ENCODE peak calls at places on chromosomes 2 and 18, in seven cellular contexts. One of them, this sample, is unnamed.

GRCh38 chr2:45981388-45981930 is 315.7 kb upstream of the EPAS1 start:
- ATAC-seq in A549: no peak
- ATAC-seq in HepG2: no peak
- ATAC-seq in heart left ventricle: no peak
- ATAC-seq in IMR-90: no peak
- ATAC-seq in upper lobe of left lung: no peak
- ATAC-seq in gastrocnemius medialis: no peak
- ATAC-seq in this sample: no peak

GRCh38 chr2:33090553-33091134 is 143.9 kb downstream of the LTBP1 start:
- ATAC-seq in upper lobe of left lung: no peak
- ATAC-seq in gastrocnemius medialis: no peak
- ATAC-seq in A549: no peak
- ATAC-seq in heart left ventricle: no peak
- ATAC-seq in HepG2: no peak
- ATAC-seq in IMR-90: no peak
- ATAC-seq in this sample: no peak

GRCh38 chr18:54899500-54899899 is 59.8 kb downstream of the CCDC68 start:
- ATAC-seq in heart left ventricle: no peak
- ATAC-seq in HepG2: no peak
- ATAC-seq in IMR-90: no peak
- ATAC-seq in A549: no peak
- ATAC-seq in gastrocnemius medialis: no peak
- ATAC-seq in upper lobe of left lung: no peak
- ATAC-seq in this sample: no peak

GRCh38 chr18:28044036-28044435 is 132.9 kb downstream of the CDH2 start:
- ATAC-seq in IMR-90: no peak
- ATAC-seq in gastrocnemius medialis: no peak
- ATAC-seq in heart left ventricle: no peak
- ATAC-seq in A549: no peak
- ATAC-seq in upper lobe of left lung: no peak
- ATAC-seq in HepG2: no peak
- ATAC-seq in this sample: no peak

GRCh38 chr2:190550137-190550536 is 15.6 kb upstream of the NEMP2 start:
- ATAC-seq in gastrocnemius medialis: no peak
- ATAC-seq in HepG2: peak
- ATAC-seq in upper lobe of left lung: no peak
- ATAC-seq in heart left ventricle: no peak
- ATAC-seq in IMR-90: no peak
- ATAC-seq in A549: no peak
- ATAC-seq in this sample: no peak

GRCh38 chr18:58892536-58892935 is 27.9 kb downstream of the ZNF532 start:
- ATAC-seq in IMR-90: no peak
- ATAC-seq in HepG2: no peak
- ATAC-seq in gastrocnemius medialis: no peak
- ATAC-seq in heart left ventricle: peak
- ATAC-seq in A549: no peak
- ATAC-seq in upper lobe of left lung: no peak
- ATAC-seq in this sample: no peak

GRCh38 chr2:159604159-159604558 is 12.2 kb downstream of the BAZ2B start:
- ATAC-seq in heart left ventricle: no peak
- ATAC-seq in A549: no peak
- ATAC-seq in upper lobe of left lung: no peak
- ATAC-seq in IMR-90: no peak
- ATAC-seq in gastrocnemius medialis: no peak
- ATAC-seq in HepG2: no peak
- ATAC-seq in this sample: no peak

GRCh38 chr18:50902797-50903196 is 23.9 kb downstream of the ME2 start:
- ATAC-seq in heart left ventricle: no peak
- ATAC-seq in IMR-90: no peak
- ATAC-seq in HepG2: peak
- ATAC-seq in A549: no peak
- ATAC-seq in gastrocnemius medialis: no peak
- ATAC-seq in upper lobe of left lung: no peak
- ATAC-seq in this sample: no peak

GRCh38 chr2:173631123-173631450 is 276.4 kb downstream of the CDCA7 start:
- ATAC-seq in IMR-90: peak
- ATAC-seq in HepG2: no peak
- ATAC-seq in heart left ventricle: peak
- ATAC-seq in upper lobe of left lung: no peak
- ATAC-seq in A549: peak
- ATAC-seq in gastrocnemius medialis: no peak
- ATAC-seq in this sample: no peak

GRCh38 chr18:12008842-12009580 is 27.7 kb downstream of the IMPA2 start:
- ATAC-seq in upper lobe of left lung: no peak
- ATAC-seq in A549: no peak
- ATAC-seq in heart left ventricle: no peak
- ATAC-seq in HepG2: peak
- ATAC-seq in IMR-90: no peak
- ATAC-seq in gastrocnemius medialis: no peak
- ATAC-seq in this sample: no peak

GRCh38 chr18:12006488-12006840 is 25.2 kb downstream of the IMPA2 start:
- ATAC-seq in heart left ventricle: no peak
- ATAC-seq in A549: no peak
- ATAC-seq in upper lobe of left lung: no peak
- ATAC-seq in HepG2: no peak
- ATAC-seq in IMR-90: no peak
- ATAC-seq in gastrocnemius medialis: no peak
- ATAC-seq in this sample: no peak

GRCh38 chr18:12009581-12010140 is 28.4 kb downstream of the IMPA2 start:
- ATAC-seq in upper lobe of left lung: no peak
- ATAC-seq in IMR-90: no peak
- ATAC-seq in gastrocnemius medialis: no peak
- ATAC-seq in A549: no peak
- ATAC-seq in HepG2: no peak
- ATAC-seq in heart left ventricle: no peak
- ATAC-seq in this sample: no peak

GRCh38 chr18:12007063-12007462 is 25.8 kb downstream of the IMPA2 start:
- ATAC-seq in heart left ventricle: no peak
- ATAC-seq in upper lobe of left lung: no peak
- ATAC-seq in gastrocnemius medialis: no peak
- ATAC-seq in IMR-90: no peak
- ATAC-seq in HepG2: no peak
- ATAC-seq in A549: no peak
- ATAC-seq in this sample: no peak

GRCh38 chr18:12008181-12008767 is 27.0 kb downstream of the IMPA2 start:
- ATAC-seq in heart left ventricle: no peak
- ATAC-seq in gastrocnemius medialis: no peak
- ATAC-seq in A549: no peak
- ATAC-seq in IMR-90: no peak
- ATAC-seq in HepG2: peak
- ATAC-seq in upper lobe of left lung: no peak
- ATAC-seq in this sample: no peak
- TF ChIP-seq POLR2A in heart left ventricle: no peak
- TF ChIP-seq POLR2A in gastrocnemius medialis: no peak
- TF ChIP-seq POLR2A in A549: no peak
- TF ChIP-seq POLR2A in IMR-90: no peak
- TF ChIP-seq POLR2A in HepG2: no peak
- TF ChIP-seq POLR2A in upper lobe of left lung: no peak
- TF ChIP-seq POLR2A in this sample: no peak

GRCh38 chr2:98729652-98730051 is 1.3 kb downstream of the MGAT4A start:
- ATAC-seq in heart left ventricle: no peak
- ATAC-seq in gastrocnemius medialis: no peak
- ATAC-seq in IMR-90: no peak
- ATAC-seq in upper lobe of left lung: no peak
- ATAC-seq in A549: no peak
- ATAC-seq in HepG2: no peak
- ATAC-seq in this sample: no peak

GRCh38 chr2:98730053-98730850 is 680 bp downstream of the MGAT4A start:
- ATAC-seq in heart left ventricle: peak
- ATAC-seq in HepG2: peak
- ATAC-seq in upper lobe of left lung: peak
- ATAC-seq in A549: peak
- ATAC-seq in gastrocnemius medialis: peak
- ATAC-seq in IMR-90: no peak
- ATAC-seq in this sample: peak

GRCh38 chr2:98732430-98733051 is 1.6 kb upstream of the MGAT4A start:
- ATAC-seq in IMR-90: no peak
- ATAC-seq in heart left ventricle: no peak
- ATAC-seq in A549: no peak
- ATAC-seq in HepG2: no peak
- ATAC-seq in gastrocnemius medialis: no peak
- ATAC-seq in upper lobe of left lung: no peak
- ATAC-seq in this sample: no peak

GRCh38 chr2:98731709-98732349 is 897 bp upstream of the MGAT4A start:
- ATAC-seq in heart left ventricle: no peak
- ATAC-seq in gastrocnemius medialis: peak
- ATAC-seq in upper lobe of left lung: no peak
- ATAC-seq in HepG2: peak
- ATAC-seq in A549: no peak
- ATAC-seq in IMR-90: no peak
- ATAC-seq in this sample: no peak

GRCh38 chr2:98730851-98731708 is at the start of gene MGAT4A:
- ATAC-seq in heart left ventricle: peak
- ATAC-seq in A549: peak
- ATAC-seq in HepG2: peak
- ATAC-seq in upper lobe of left lung: peak
- ATAC-seq in IMR-90: peak
- ATAC-seq in gastrocnemius medialis: peak
- ATAC-seq in this sample: peak
- TF ChIP-seq CTCF in heart left ventricle: no peak
- TF ChIP-seq CTCF in A549: no peak
- TF ChIP-seq CTCF in HepG2: no peak
- TF ChIP-seq CTCF in upper lobe of left lung: peak
- TF ChIP-seq CTCF in IMR-90: peak
- TF ChIP-seq CTCF in gastrocnemius medialis: peak
- TF ChIP-seq CTCF in this sample: no peak

DNA sequence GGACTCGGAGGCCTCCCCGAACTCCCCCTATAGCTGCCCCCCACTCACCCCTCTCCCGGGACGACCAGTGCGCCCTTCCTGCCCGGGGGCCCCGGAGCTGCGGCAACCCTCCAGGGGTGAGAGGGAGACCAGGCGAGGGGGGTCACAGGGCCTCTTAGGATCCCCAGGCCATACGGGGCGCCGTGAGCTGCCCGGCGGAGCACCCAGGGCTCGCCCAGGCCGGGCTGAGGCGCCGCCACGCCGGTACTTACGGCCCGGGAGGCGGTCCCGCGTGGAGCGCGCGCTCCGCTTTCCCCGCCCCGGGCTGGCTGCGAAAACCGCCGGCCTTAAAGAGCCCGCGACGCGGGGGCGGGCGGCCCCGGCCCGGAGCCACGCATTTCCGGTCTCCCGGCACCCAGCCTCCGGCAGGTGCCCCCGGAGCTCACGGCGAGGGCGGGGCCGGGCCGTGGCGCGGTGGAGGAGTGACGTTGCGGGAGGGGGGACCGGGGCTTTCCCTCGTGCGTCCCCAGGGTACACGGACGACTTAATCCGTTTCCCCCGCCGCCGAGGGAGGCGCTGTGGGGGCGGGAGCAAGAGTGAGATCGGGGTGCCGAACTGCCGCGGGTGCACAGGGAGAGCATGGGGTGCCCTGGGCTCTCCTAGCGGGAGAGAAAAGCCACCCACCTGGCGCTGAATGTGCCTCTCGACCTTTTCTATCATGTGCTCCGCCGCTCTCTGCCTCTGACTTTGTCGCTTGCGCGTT is at the start of gene METTL21A:
- ATAC-seq in HepG2: peak
- ATAC-seq in gastrocnemius medialis: peak
- ATAC-seq in IMR-90: peak
- ATAC-seq in A549: peak
- ATAC-seq in heart left ventricle: peak
- ATAC-seq in upper lobe of left lung: peak
- ATAC-seq in this sample: peak
- TF ChIP-seq POLR2A in HepG2: peak
- TF ChIP-seq POLR2A in gastrocnemius medialis: peak
- TF ChIP-seq POLR2A in IMR-90: peak
- TF ChIP-seq POLR2A in A549: peak
- TF ChIP-seq POLR2A in heart left ventricle: peak
- TF ChIP-seq POLR2A in upper lobe of left lung: peak
- TF ChIP-seq POLR2A in this sample: peak

GRCh38 chr18:35778850-35779634 is 193.4 kb upstream of the RMP24 start:
- ATAC-seq in heart left ventricle: peak
- ATAC-seq in A549: no peak
- ATAC-seq in upper lobe of left lung: peak
- ATAC-seq in IMR-90: no peak
- ATAC-seq in gastrocnemius medialis: no peak
- ATAC-seq in HepG2: no peak
- ATAC-seq in this sample: no peak

GRCh38 chr18:35780937-35781336 is 191.5 kb upstream of the RMP24 start:
- ATAC-seq in heart left ventricle: no peak
- ATAC-seq in IMR-90: no peak
- ATAC-seq in A549: no peak
- ATAC-seq in upper lobe of left lung: no peak
- ATAC-seq in gastrocnemius medialis: no peak
- ATAC-seq in HepG2: no peak
- ATAC-seq in this sample: no peak

GRCh38 chr18:35775887-35776286 is 194.3 kb downstream of the GALNT1 start:
- ATAC-seq in IMR-90: no peak
- ATAC-seq in A549: no peak
- ATAC-seq in upper lobe of left lung: no peak
- ATAC-seq in gastrocnemius medialis: no peak
- ATAC-seq in HepG2: no peak
- ATAC-seq in heart left ventricle: no peak
- ATAC-seq in this sample: no peak

GRCh38 chr18:35776481-35776880 is 194.9 kb downstream of the GALNT1 start:
- ATAC-seq in gastrocnemius medialis: no peak
- ATAC-seq in HepG2: no peak
- ATAC-seq in heart left ventricle: peak
- ATAC-seq in IMR-90: no peak
- ATAC-seq in A549: no peak
- ATAC-seq in upper lobe of left lung: no peak
- ATAC-seq in this sample: no peak

DNA sequence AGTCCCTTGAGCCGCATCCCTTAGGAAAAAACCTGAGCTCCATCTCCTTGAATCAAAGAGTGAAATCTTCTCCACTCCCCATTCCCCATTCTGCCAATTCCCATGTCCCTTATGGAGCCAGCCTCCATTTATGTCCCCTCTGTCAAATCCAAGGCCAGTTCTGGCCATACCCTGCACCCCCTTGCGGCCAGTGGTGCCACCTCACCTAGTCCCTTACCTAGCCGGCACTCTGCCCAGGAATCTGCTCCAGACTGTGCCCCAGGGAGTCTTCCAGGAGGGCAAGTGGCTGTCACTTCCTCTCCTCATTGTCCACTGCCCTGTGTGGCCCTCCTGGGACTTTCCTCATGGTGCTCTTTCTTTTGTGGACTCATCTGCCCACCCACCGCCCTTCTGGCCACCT is 195.4 kb upstream of the RMP24 start:
- ATAC-seq in IMR-90: no peak
- ATAC-seq in upper lobe of left lung: no peak
- ATAC-seq in gastrocnemius medialis: no peak
- ATAC-seq in HepG2: peak
- ATAC-seq in heart left ventricle: no peak
- ATAC-seq in A549: no peak
- ATAC-seq in this sample: no peak
- TF ChIP-seq CTCF in IMR-90: no peak
- TF ChIP-seq CTCF in upper lobe of left lung: no peak
- TF ChIP-seq CTCF in gastrocnemius medialis: no peak
- TF ChIP-seq CTCF in HepG2: peak
- TF ChIP-seq CTCF in heart left ventricle: no peak
- TF ChIP-seq CTCF in A549: no peak
- TF ChIP-seq CTCF in this sample: no peak

GRCh38 chr2:238231251-238231793 is 8.5 kb downstream of the HES6 start:
- ATAC-seq in heart left ventricle: peak
- ATAC-seq in IMR-90: peak
- ATAC-seq in upper lobe of left lung: peak
- ATAC-seq in A549: no peak
- ATAC-seq in gastrocnemius medialis: peak
- ATAC-seq in HepG2: no peak
- ATAC-seq in this sample: peak
- TF ChIP-seq POLR2A in heart left ventricle: no peak
- TF ChIP-seq POLR2A in IMR-90: no peak
- TF ChIP-seq POLR2A in upper lobe of left lung: no peak
- TF ChIP-seq POLR2A in A549: no peak
- TF ChIP-seq POLR2A in gastrocnemius medialis: peak
- TF ChIP-seq POLR2A in HepG2: no peak
- TF ChIP-seq POLR2A in this sample: no peak

GRCh38 chr18:67590571-67591141 is 74.1 kb upstream of the DSEL start:
- ATAC-seq in A549: no peak
- ATAC-seq in heart left ventricle: no peak
- ATAC-seq in IMR-90: peak
- ATAC-seq in gastrocnemius medialis: no peak
- ATAC-seq in upper lobe of left lung: no peak
- ATAC-seq in HepG2: no peak
- ATAC-seq in this sample: no peak
- TF ChIP-seq CTCF in A549: no peak
- TF ChIP-seq CTCF in heart left ventricle: no peak
- TF ChIP-seq CTCF in IMR-90: peak
- TF ChIP-seq CTCF in gastrocnemius medialis: no peak
- TF ChIP-seq CTCF in upper lobe of left lung: no peak
- TF ChIP-seq CTCF in HepG2: no peak
- TF ChIP-seq CTCF in this sample: no peak

This sample was measured in gastroesophageal sphincter.